ENCODE peak calls at places on chromosomes 16 and 17, in ten cellular contexts. I, P, J, V, M, X, Z, F, T and O are unnamed samples.

GRCh38 chr16:8571061-8571596 is 19.2 kb downstream of the TMEM114 start:
- DNase-seq in P (peak), I (peak), V (no peak), X (no peak), Z (no peak), F (no peak), J (no peak), T (no peak), M (peak), O (no peak)

GRCh38 chr17:3026856-3027751 is 36.3 kb downstream of the OR1D5 start:
- DNase-seq in F (no peak), J (no peak), Z (no peak), X (no peak), I (no peak), M (no peak), V (no peak), T (no peak), P (no peak), O (no peak)

GRCh38 chr17:28372203-28372944 is 880 bp downstream of the SARM1 start:
- DNase-seq in Z (peak), I (no peak), P (peak), J (no peak), T (no peak), F (no peak), X (no peak), M (peak), V (peak), O (no peak)

GRCh38 chr16:71542377-71542776 is 16.2 kb downstream of the CHST4 start:
- DNase-seq in P (peak), M (peak), Z (peak), V (peak), I (peak), J (peak), F (peak), T (peak), X (no peak), O (peak)

GRCh38 chr17:82287849-82288601 is 14.5 kb upstream of the CSNK1D start:
- DNase-seq in F (no peak), T (no peak), M (no peak), I (peak), P (peak), X (peak), J (no peak), V (no peak), Z (no peak), O (no peak)

GRCh38 chr16:74521691-74522090 is 85.2 kb downstream of the GLG1 start:
- DNase-seq in V (no peak), T (no peak), P (peak), M (peak), Z (no peak), X (no peak), I (peak), F (no peak), J (no peak), O (no peak)

GRCh38 chr16:53216798-53217197 is 162.0 kb downstream of the CHD9 start:
- DNase-seq in M (no peak), X (no peak), I (no peak), P (no peak), V (no peak), T (no peak), Z (no peak), J (no peak), F (no peak), O (no peak)

GRCh38 chr16:87486282-87486681 is 6.5 kb downstream of the ZCCHC14 start:
- DNase-seq in M (no peak), I (no peak), P (no peak), X (no peak), V (no peak), T (no peak), F (no peak), J (no peak), Z (no peak), O (no peak)

GRCh38 chr17:39603304-39604016 is 4.3 kb downstream of the NEUROD2 start:
- DNase-seq in Z (no peak), I (no peak), P (no peak), V (no peak), T (no peak), F (no peak), M (no peak), X (no peak), J (no peak), O (no peak)

GRCh38 chr16:49631521-49632041 is 224.3 kb downstream of the ZNF423 start:
- DNase-seq in P (peak), F (no peak), J (no peak), I (no peak), X (no peak), Z (no peak), M (peak), T (no peak), V (no peak), O (no peak)

GRCh38 chr17:49918591-49918990 is 50.4 kb upstream of the DLX4 start:
- DNase-seq in Z (no peak), P (no peak), V (no peak), I (no peak), X (no peak), M (no peak), J (no peak), T (no peak), F (no peak), O (no peak)

GRCh38 chr17:49600949-49601348 is 25.3 kb downstream of the NXPH3 start:
- DNase-seq in P (no peak), Z (no peak), V (no peak), J (no peak), X (no peak), I (no peak), F (no peak), M (no peak), T (no peak), O (no peak)

GRCh38 chr17:20189322-20189721 is 180.2 kb downstream of the SPECC1 start:
- DNase-seq in T (no peak), V (no peak), X (no peak), F (no peak), I (peak), M (peak), P (peak), Z (no peak), J (no peak), O (no peak)

GRCh38 chr16:69186642-69187386 is at the start of gene SNTB2:
- DNase-seq in M (peak), F (peak), X (peak), J (peak), T (peak), P (peak), V (peak), I (peak), Z (peak), O (peak)

GRCh38 chr16:2976673-2977072 is 3.6 kb downstream of the PKMYT1 start:
- DNase-seq in F (no peak), P (no peak), X (no peak), M (no peak), I (no peak), Z (no peak), V (no peak), T (no peak), J (no peak), O (no peak)

GRCh38 chr16:90047714-90048346 is 28.6 kb upstream of the DBNDD1 start:
- DNase-seq in F (no peak), Z (no peak), I (no peak), V (no peak), T (no peak), P (no peak), M (no peak), J (no peak), X (no peak), O (no peak)

GRCh38 chr16:85389679-85390470 is 223.2 kb upstream of the GSE1 start:
- DNase-seq in T (no peak), M (no peak), F (no peak), V (no peak), X (no peak), P (no peak), Z (no peak), J (no peak), I (no peak), O (no peak)

GRCh38 chr16:46859719-46860152 is 24.4 kb upstream of the GPT2 start:
- DNase-seq in I (peak), Z (no peak), P (peak), J (no peak), T (peak), X (peak), M (peak), V (peak), F (no peak), O (no peak)

GRCh38 chr17:51029568-51030463 is 90.9 kb downstream of the SPAG9 start:
- DNase-seq in T (no peak), Z (peak), M (no peak), X (no peak), I (peak), J (no peak), P (peak), V (no peak), F (no peak), O (peak)

GRCh38 chr16:50680907-50681885 is at the start of gene SNX20:
- DNase-seq in F (peak), Z (peak), P (no peak), X (no peak), V (peak), M (no peak), I (no peak), T (peak), J (peak), O (peak)

GRCh38 chr17:46769531-46770438 is 48.7 kb downstream of the WNT3 start:
- DNase-seq in Z (no peak), M (no peak), X (no peak), F (no peak), I (peak), T (no peak), V (no peak), J (no peak), P (peak), O (no peak)

GRCh38 chr17:16363749-16364536 is 10.7 kb upstream of the CENPV start:
- DNase-seq in I (peak), P (peak), M (peak), J (peak), X (no peak), F (peak), T (peak), V (peak), Z (peak), O (peak)

GRCh38 chr17:153851-154250 is 16.5 kb downstream of the SCGB1C2 start:
- DNase-seq in Z (no peak), P (no peak), X (no peak), I (no peak), T (no peak), M (no peak), J (no peak), F (no peak), V (no peak), O (no peak)

GRCh38 chr16:12611006-12611477 is 192.6 kb downstream of the CPPED1 start:
- DNase-seq in T (no peak), F (no peak), V (no peak), X (no peak), P (no peak), I (peak), J (no peak), M (peak), Z (no peak), O (no peak)

GRCh38 chr16:20181949-20182348 is 108.3 kb upstream of the GPR139 start:
- DNase-seq in M (no peak), I (no peak), T (no peak), P (no peak), J (no peak), X (no peak), V (no peak), Z (no peak), F (no peak), O (no peak)

GRCh38 chr17:22266231-22266630 is 573.9 kb downstream of the KCNJ18 start:
- DNase-seq in X (no peak), V (no peak), J (no peak), T (no peak), F (no peak), P (no peak), I (no peak), M (no peak), Z (no peak), O (no peak)

GRCh38 chr16:57471852-57472664 is 9.6 kb downstream of the POLR2C start:
- DNase-seq in F (no peak), T (no peak), J (no peak), P (no peak), V (no peak), M (no peak), Z (no peak), I (no peak), X (no peak), O (no peak)

GRCh38 chr17:32256012-32256694 is 9.5 kb upstream of the RHBDL3 start:
- DNase-seq in T (no peak), P (no peak), I (no peak), Z (no peak), X (no peak), F (no peak), J (no peak), V (no peak), M (no peak), O (no peak)

GRCh38 chr16:29926675-29927522 is 873 bp upstream of the KCTD13 start:
- DNase-seq in X (no peak), J (no peak), T (no peak), F (no peak), V (no peak), I (no peak), Z (no peak), M (no peak), P (peak), O (no peak)

GRCh38 chr16:65254144-65254543 is 132.3 kb upstream of the CDH11 start:
- DNase-seq in Z (no peak), T (no peak), F (no peak), M (no peak), X (no peak), J (no peak), I (no peak), P (no peak), V (no peak), O (no peak)

GRCh38 chr17:75723201-75723930 is 2.1 kb downstream of the ITGB4 start:
- DNase-seq in M (no peak), V (no peak), I (no peak), X (no peak), P (no peak), F (no peak), J (no peak), Z (no peak), T (no peak), O (no peak)

GRCh38 chr16:48611329-48612137 is 1.6 kb upstream of the N4BP1 start:
- DNase-seq in T (peak), Z (no peak), F (peak), J (peak), P (no peak), V (peak), X (no peak), I (no peak), M (peak), O (peak)

GRCh38 chr17:68310141-68310540 is 18.8 kb downstream of the ARSG start:
- DNase-seq in P (no peak), T (no peak), V (peak), Z (no peak), X (no peak), M (no peak), J (peak), I (peak), F (no peak), O (no peak)

GRCh38 chr16:66521951-66522771 is 27.8 kb downstream of the TK2 start:
- DNase-seq in F (peak), V (peak), X (no peak), I (peak), P (peak), T (peak), Z (peak), J (peak), M (no peak), O (peak)

GRCh38 chr17:57045868-57046671 is 39.0 kb upstream of the AKAP1 start:
- DNase-seq in V (peak), P (peak), X (no peak), T (peak), J (peak), I (no peak), M (no peak), F (peak), Z (no peak), O (peak)

GRCh38 chr17:81405382-81406005 is 10.2 kb downstream of the BAHCC1 start:
- DNase-seq in X (no peak), F (no peak), M (no peak), Z (no peak), V (no peak), I (no peak), J (no peak), T (no peak), P (no peak), O (no peak)

GRCh38 chr17:39634384-39634871 is 2.5 kb upstream of the STARD3 start:
- DNase-seq in I (peak), J (no peak), Z (peak), T (no peak), F (no peak), X (no peak), M (peak), V (no peak), P (peak), O (no peak)